ENCODE peak calls at places on chromosome 18, in six cellular contexts. Y is activated CD4-positive, alpha-beta T cell treated with anti-CD3 and anti-CD28 coated beads, Interleukin-2, amount 50 U/mL, for 1 hour; F is stimulated activated CD8-positive, alpha-beta memory T cell treated with anti-CD3 and anti-CD28 coated beads, Interleukin-7, amount 100 ng/mL, for 4 hours; O is T-helper 2 cell; A is foreskin fibroblast; S is T-helper 17 cell. T is an unnamed sample.

GRCh38 chr18:70490008-70490933 is 201.4 kb downstream of the SOCS6 start:
- DNase-seq in Y (peak), F (no peak), O (no peak), A (peak), S (peak), T (peak)

GRCh38 chr18:61870151-61870550 is 22.7 kb downstream of the RNF152 start:
- DNase-seq in Y (no peak), F (no peak), O (no peak), A (peak), S (no peak), T (no peak)

GRCh38 chr18:68438983-68439382 is 275.9 kb downstream of the TMX3 start:
- DNase-seq in Y (no peak), F (no peak), O (no peak), A (peak), S (no peak), T (no peak)

GRCh38 chr18:57223160-57223870 is 76.4 kb downstream of the BOD1L2 start:
- DNase-seq in Y (no peak), F (no peak), O (no peak), A (no peak), S (no peak), T (no peak)

GRCh38 chr18:5894613-5895299 is 566 bp downstream of the TMEM200C start:
- DNase-seq in Y (no peak), F (no peak), O (no peak), A (peak), S (no peak), T (peak)

GRCh38 chr18:10032331-10032979 is 118.6 kb downstream of the VAPA start:
- DNase-seq in Y (no peak), F (peak), O (no peak), A (no peak), S (no peak), T (no peak)

GRCh38 chr18:9417081-9417841 is 58.1 kb upstream of the RALBP1 start:
- DNase-seq in Y (no peak), F (no peak), O (no peak), A (peak), S (no peak), T (peak)

GRCh38 chr18:37248281-37248680 is 317.3 kb downstream of the CELF4 start:
- DNase-seq in Y (no peak), F (no peak), O (no peak), A (no peak), S (no peak), T (no peak)

GRCh38 chr18:59748628-59749360 is 51.6 kb upstream of the CCBE1 start:
- DNase-seq in Y (no peak), F (no peak), O (no peak), A (peak), S (no peak), T (no peak)

GRCh38 chr18:43800584-43800983 is 523.3 kb upstream of the SYT4 start:
- DNase-seq in Y (no peak), F (no peak), O (no peak), A (no peak), S (no peak), T (no peak)

GRCh38 chr18:8277270-8277669 is 332.0 kb upstream of the RAB12 start:
- DNase-seq in Y (no peak), F (no peak), O (no peak), A (peak), S (no peak), T (no peak)

GRCh38 chr18:50928551-50928950 is 39.3 kb upstream of the ELAC1 start:
- DNase-seq in Y (no peak), F (no peak), O (no peak), A (peak), S (no peak), T (no peak)

T was measured in NCI-H2081.